ENCODE peak calls at places on chromosomes 2 and 18, in nine cellular contexts. X, C, S, T, A, D, G, L and I are unnamed samples.

GRCh38 chr2:200357845-200358244 is 51.4 kb downstream of the SPATS2L start:
- DNase-seq in X (no peak), C (no peak), S (no peak), T (no peak), A (no peak), D (no peak), G (no peak), L (peak), I (peak)

GRCh38 chr2:51612387-51612786 is 580.5 kb upstream of the NRXN1 start:
- DNase-seq in X (no peak), C (no peak), S (no peak), T (no peak), A (no peak), D (no peak), G (no peak), L (no peak), I (no peak)

GRCh38 chr2:193332938-193333337 is 1138.2 kb upstream of the TMEFF2 start:
- DNase-seq in X (no peak), C (no peak), S (no peak), T (no peak), A (no peak), D (no peak), G (no peak), L (no peak), I (no peak)

GRCh38 chr18:13565228-13565627 is 161.1 kb downstream of the FAM210A start:
- DNase-seq in X (no peak), C (no peak), S (peak), T (no peak), A (no peak), D (no peak), G (no peak), L (no peak), I (peak)

GRCh38 chr2:113133696-113134558 is 6.5 kb downstream of the IL1RN start:
- DNase-seq in X (no peak), C (no peak), S (no peak), T (no peak), A (peak), D (no peak), G (peak), L (no peak), I (no peak)

GRCh38 chr2:152506843-152507242 is 171.9 kb downstream of the FMNL2 start:
- DNase-seq in X (no peak), C (no peak), S (no peak), T (no peak), A (no peak), D (no peak), G (peak), L (no peak), I (no peak)

GRCh38 chr2:183868153-183868552 is 730.2 kb upstream of the ZNF804A start:
- DNase-seq in X (no peak), C (no peak), S (no peak), T (no peak), A (peak), D (no peak), G (peak), L (no peak), I (peak)

GRCh38 chr2:205903549-205904129 is 182.3 kb downstream of the INO80D start:
- DNase-seq in X (no peak), C (peak), S (no peak), T (no peak), A (peak), D (no peak), G (no peak), L (no peak), I (no peak)

GRCh38 chr2:113211226-113212105 is 37.7 kb downstream of the PSD4 start:
- DNase-seq in X (no peak), C (no peak), S (no peak), T (no peak), A (no peak), D (no peak), G (peak), L (peak), I (no peak)

GRCh38 chr2:9690252-9690651 is 59.5 kb upstream of the YWHAQ start:
- DNase-seq in X (no peak), C (no peak), S (no peak), T (peak), A (no peak), D (no peak), G (peak), L (peak), I (no peak)

GRCh38 chr2:11683486-11683885 is 13.5 kb upstream of the NTSR2 start:
- DNase-seq in X (no peak), C (peak), S (no peak), T (no peak), A (peak), D (no peak), G (no peak), L (no peak), I (no peak)

GRCh38 chr2:231258696-231259095 is 60.3 kb downstream of the ARMC9 start:
- DNase-seq in X (no peak), C (no peak), S (no peak), T (no peak), A (no peak), D (no peak), G (no peak), L (no peak), I (no peak)

GRCh38 chr2:222318026-222318711 is 19.4 kb upstream of the PAX3 start:
- DNase-seq in X (peak), C (peak), S (peak), T (no peak), A (peak), D (peak), G (peak), L (peak), I (peak)

GRCh38 chr2:164651361-164651760 is 30.1 kb upstream of the GRB14 start:
- DNase-seq in X (no peak), C (no peak), S (no peak), T (peak), A (no peak), D (no peak), G (no peak), L (no peak), I (no peak)

GRCh38 chr2:173355132-173355865 is 627 bp downstream of the CDCA7 start:
- DNase-seq in X (peak), C (peak), S (no peak), T (no peak), A (peak), D (peak), G (peak), L (peak), I (peak)

GRCh38 chr2:209721497-209721896 is 50.1 kb upstream of the UNC80 start:
- DNase-seq in X (no peak), C (no peak), S (no peak), T (peak), A (no peak), D (no peak), G (peak), L (no peak), I (no peak)